ENCODE peak calls at places on chromosomes 5 and 9, in seven cellular contexts. T is G401; L is stomach; S is cardiac fibroblast; M is neural crest cell; H is stimulated activated CD4-positive, alpha-beta T cell treated with anti-CD3 and anti-CD28 coated beads, Interleukin-15, amount 100 ng/mL, for 24 hours; A is Calu3. Y is an unnamed sample.

GRCh38 chr9:33256236-33256635 is 8.3 kb downstream of the BAG1 start:
- DNase-seq in A (no peak), L (no peak), M (no peak), S (no peak), H (no peak), T (no peak), Y (no peak)

GRCh38 chr5:83974151-83974822 is 253.6 kb upstream of the HAPLN1 start:
- DNase-seq in A (no peak), L (no peak), M (no peak), H (no peak), T (no peak), S (no peak), Y (no peak)

GRCh38 chr5:124519396-124519795 is 227.0 kb downstream of the ZNF608 start:
- DNase-seq in H (no peak), M (no peak), S (peak; percentile 67), T (peak; percentile 96), A (no peak), L (no peak), Y (peak; percentile 17)

GRCh38 chr9:15136646-15137045 is 170.4 kb downstream of the TTC39B start:
- DNase-seq in T (no peak), S (peak; percentile 44), H (peak; percentile 3), L (no peak), A (no peak), M (no peak), Y (no peak)

GRCh38 chr9:124781967-124782660 is 5.2 kb downstream of the OLFML2A start:
- DNase-seq in T (no peak), M (no peak), S (no peak), A (no peak), L (peak; percentile 22), H (no peak), Y (no peak)

GRCh38 chr5:124721336-124721735 is 25.1 kb downstream of the ZNF608 start:
- DNase-seq in A (no peak), S (no peak), H (no peak), L (no peak), T (no peak), M (no peak), Y (no peak)

GRCh38 chr9:127049581-127049980 is 72.9 kb downstream of the ANGPTL2 start:
- DNase-seq in M (no peak), T (no peak), H (no peak), A (no peak), L (no peak), S (peak; percentile 64), Y (no peak)

GRCh38 chr5:114447084-114447773 is 85.4 kb downstream of the KCNN2 start:
- DNase-seq in M (no peak), H (no peak), S (peak; percentile 5), T (no peak), L (no peak), A (no peak), Y (peak; percentile 8)

GRCh38 chr9:10242255-10242654 is 370.5 kb downstream of the PTPRD start:
- DNase-seq in H (no peak), A (no peak), M (no peak), S (no peak), L (no peak), T (no peak), Y (no peak)

GRCh38 chr9:110623462-110624025 is 44.0 kb upstream of the SVEP1 start:
- DNase-seq in H (peak; percentile 9), L (peak; percentile 35), T (peak; percentile 87), M (peak; percentile 58), S (peak; percentile 81), A (peak; percentile 41), Y (peak; percentile 54)

GRCh38 chr5:93311825-93312224 is 269.2 kb downstream of the NR2F1-AS1 start:
- DNase-seq in S (no peak), M (no peak), T (peak; percentile 35), A (no peak), L (no peak), H (no peak), Y (no peak)

Y was measured in GM03348.